ENCODE peak calls at places on chromosome 20, in nine cellular contexts. One of them, this sample, is unnamed.

GRCh38 chr20:24778585-24779031 is 170.5 kb upstream of the CST7 start:
- DNase-seq in CD8-positive, alpha-beta memory T cell: no peak
- DNase-seq in mesenchymal stem cell: no peak
- DNase-seq in K562: no peak
- DNase-seq in AG04450: no peak
- DNase-seq in cardiac muscle cell: no peak
- DNase-seq in body of pancreas: peak
- DNase-seq in transverse colon: peak
- DNase-seq in psoas muscle: peak
- DNase-seq in this sample: no peak

GRCh38 chr20:34703573-34704176 is 469 bp upstream of the TP53INP2 start:
- DNase-seq in CD8-positive, alpha-beta memory T cell: no peak
- DNase-seq in mesenchymal stem cell: peak
- DNase-seq in K562: no peak
- DNase-seq in AG04450: no peak
- DNase-seq in cardiac muscle cell: peak
- DNase-seq in body of pancreas: peak
- DNase-seq in transverse colon: peak
- DNase-seq in psoas muscle: no peak
- DNase-seq in this sample: peak

GRCh38 chr20:37356961-37357371 is 11.0 kb downstream of the SRC start:
- DNase-seq in CD8-positive, alpha-beta memory T cell: no peak
- DNase-seq in mesenchymal stem cell: no peak
- DNase-seq in K562: no peak
- DNase-seq in AG04450: no peak
- DNase-seq in cardiac muscle cell: no peak
- DNase-seq in body of pancreas: no peak
- DNase-seq in transverse colon: no peak
- DNase-seq in psoas muscle: no peak
- DNase-seq in this sample: no peak

GRCh38 chr20:53020376-53020775 is 48.2 kb downstream of the TSHZ2 start:
- DNase-seq in CD8-positive, alpha-beta memory T cell: no peak
- DNase-seq in mesenchymal stem cell: no peak
- DNase-seq in K562: no peak
- DNase-seq in AG04450: no peak
- DNase-seq in cardiac muscle cell: no peak
- DNase-seq in body of pancreas: no peak
- DNase-seq in transverse colon: no peak
- DNase-seq in psoas muscle: no peak
- DNase-seq in this sample: no peak

GRCh38 chr20:38113401-38114325 is 51.4 kb downstream of the TGM2 start:
- DNase-seq in CD8-positive, alpha-beta memory T cell: no peak
- DNase-seq in mesenchymal stem cell: no peak
- DNase-seq in K562: peak
- DNase-seq in AG04450: no peak
- DNase-seq in cardiac muscle cell: peak
- DNase-seq in body of pancreas: no peak
- DNase-seq in transverse colon: no peak
- DNase-seq in psoas muscle: no peak
- DNase-seq in this sample: no peak

GRCh38 chr20:62480318-62480717 is 4.5 kb upstream of the GATA5 start:
- DNase-seq in CD8-positive, alpha-beta memory T cell: no peak
- DNase-seq in mesenchymal stem cell: no peak
- DNase-seq in K562: no peak
- DNase-seq in AG04450: no peak
- DNase-seq in cardiac muscle cell: peak
- DNase-seq in body of pancreas: no peak
- DNase-seq in transverse colon: no peak
- DNase-seq in psoas muscle: no peak
- DNase-seq in this sample: no peak

GRCh38 chr20:56428881-56429280 is 16.8 kb downstream of the CASS4 start:
- DNase-seq in CD8-positive, alpha-beta memory T cell: no peak
- DNase-seq in mesenchymal stem cell: no peak
- DNase-seq in K562: no peak
- DNase-seq in AG04450: no peak
- DNase-seq in cardiac muscle cell: no peak
- DNase-seq in body of pancreas: no peak
- DNase-seq in transverse colon: no peak
- DNase-seq in psoas muscle: no peak
- DNase-seq in this sample: no peak

GRCh38 chr20:15091417-15092017 is 754.1 kb upstream of the FLRT3 start:
- DNase-seq in CD8-positive, alpha-beta memory T cell: no peak
- DNase-seq in mesenchymal stem cell: no peak
- DNase-seq in K562: no peak
- DNase-seq in AG04450: no peak
- DNase-seq in cardiac muscle cell: no peak
- DNase-seq in body of pancreas: no peak
- DNase-seq in transverse colon: no peak
- DNase-seq in psoas muscle: no peak
- DNase-seq in this sample: peak

GRCh38 chr20:62831361-62831788 is 14.5 kb downstream of the COL9A3 start:
- DNase-seq in CD8-positive, alpha-beta memory T cell: no peak
- DNase-seq in mesenchymal stem cell: no peak
- DNase-seq in K562: no peak
- DNase-seq in AG04450: no peak
- DNase-seq in cardiac muscle cell: no peak
- DNase-seq in body of pancreas: peak
- DNase-seq in transverse colon: peak
- DNase-seq in psoas muscle: peak
- DNase-seq in this sample: no peak

GRCh38 chr20:46491354-46491753 is 22.0 kb downstream of the ZNF334 start:
- DNase-seq in CD8-positive, alpha-beta memory T cell: no peak
- DNase-seq in mesenchymal stem cell: no peak
- DNase-seq in K562: no peak
- DNase-seq in AG04450: no peak
- DNase-seq in cardiac muscle cell: no peak
- DNase-seq in body of pancreas: no peak
- DNase-seq in transverse colon: no peak
- DNase-seq in psoas muscle: no peak
- DNase-seq in this sample: no peak

GRCh38 chr20:18174906-18175683 is 37.4 kb downstream of the KAT14 start:
- DNase-seq in CD8-positive, alpha-beta memory T cell: no peak
- DNase-seq in mesenchymal stem cell: no peak
- DNase-seq in K562: no peak
- DNase-seq in AG04450: no peak
- DNase-seq in cardiac muscle cell: no peak
- DNase-seq in body of pancreas: no peak
- DNase-seq in transverse colon: no peak
- DNase-seq in psoas muscle: no peak
- DNase-seq in this sample: no peak

GRCh38 chr20:63536241-63536977 is 767 bp downstream of the PTK6 start:
- DNase-seq in CD8-positive, alpha-beta memory T cell: no peak
- DNase-seq in mesenchymal stem cell: peak
- DNase-seq in K562: no peak
- DNase-seq in AG04450: no peak
- DNase-seq in cardiac muscle cell: peak
- DNase-seq in body of pancreas: peak
- DNase-seq in transverse colon: peak
- DNase-seq in psoas muscle: no peak
- DNase-seq in this sample: no peak

GRCh38 chr20:25045343-25045712 is 12.6 kb downstream of the ACSS1 start:
- DNase-seq in CD8-positive, alpha-beta memory T cell: no peak
- DNase-seq in mesenchymal stem cell: no peak
- DNase-seq in K562: no peak
- DNase-seq in AG04450: no peak
- DNase-seq in cardiac muscle cell: no peak
- DNase-seq in body of pancreas: no peak
- DNase-seq in transverse colon: no peak
- DNase-seq in psoas muscle: peak
- DNase-seq in this sample: no peak

GRCh38 chr20:36532822-36533221 is 8.5 kb upstream of the MYL9 start:
- DNase-seq in CD8-positive, alpha-beta memory T cell: no peak
- DNase-seq in mesenchymal stem cell: no peak
- DNase-seq in K562: no peak
- DNase-seq in AG04450: no peak
- DNase-seq in cardiac muscle cell: no peak
- DNase-seq in body of pancreas: peak
- DNase-seq in transverse colon: no peak
- DNase-seq in psoas muscle: no peak
- DNase-seq in this sample: no peak

GRCh38 chr20:47325242-47325641 is 31.3 kb downstream of the ZMYND8 start:
- DNase-seq in CD8-positive, alpha-beta memory T cell: no peak
- DNase-seq in mesenchymal stem cell: no peak
- DNase-seq in K562: no peak
- DNase-seq in AG04450: no peak
- DNase-seq in cardiac muscle cell: no peak
- DNase-seq in body of pancreas: no peak
- DNase-seq in transverse colon: no peak
- DNase-seq in psoas muscle: no peak
- DNase-seq in this sample: no peak

GRCh38 chr20:10846831-10847230 is 173.0 kb upstream of the JAG1 start:
- DNase-seq in CD8-positive, alpha-beta memory T cell: no peak
- DNase-seq in mesenchymal stem cell: no peak
- DNase-seq in K562: no peak
- DNase-seq in AG04450: no peak
- DNase-seq in cardiac muscle cell: no peak
- DNase-seq in body of pancreas: no peak
- DNase-seq in transverse colon: no peak
- DNase-seq in psoas muscle: no peak
- DNase-seq in this sample: peak

GRCh38 chr20:38131588-38132121 is 33.4 kb downstream of the TGM2 start:
- DNase-seq in CD8-positive, alpha-beta memory T cell: no peak
- DNase-seq in mesenchymal stem cell: peak
- DNase-seq in K562: no peak
- DNase-seq in AG04450: no peak
- DNase-seq in cardiac muscle cell: no peak
- DNase-seq in body of pancreas: no peak
- DNase-seq in transverse colon: no peak
- DNase-seq in psoas muscle: no peak
- DNase-seq in this sample: no peak

GRCh38 chr20:8155229-8155628 is 23.2 kb downstream of the PLCB1 start:
- DNase-seq in CD8-positive, alpha-beta memory T cell: no peak
- DNase-seq in mesenchymal stem cell: no peak
- DNase-seq in K562: no peak
- DNase-seq in AG04450: no peak
- DNase-seq in cardiac muscle cell: no peak
- DNase-seq in body of pancreas: no peak
- DNase-seq in transverse colon: no peak
- DNase-seq in psoas muscle: no peak
- DNase-seq in this sample: no peak

GRCh38 chr20:54025166-54025835 is 45.1 kb downstream of the BCAS1 start:
- DNase-seq in CD8-positive, alpha-beta memory T cell: no peak
- DNase-seq in mesenchymal stem cell: no peak
- DNase-seq in K562: no peak
- DNase-seq in AG04450: no peak
- DNase-seq in cardiac muscle cell: peak
- DNase-seq in body of pancreas: no peak
- DNase-seq in transverse colon: no peak
- DNase-seq in psoas muscle: no peak
- DNase-seq in this sample: no peak

GRCh38 chr20:38112943-38113294 is 52.2 kb downstream of the TGM2 start:
- DNase-seq in CD8-positive, alpha-beta memory T cell: no peak
- DNase-seq in mesenchymal stem cell: no peak
- DNase-seq in K562: no peak
- DNase-seq in AG04450: no peak
- DNase-seq in cardiac muscle cell: no peak
- DNase-seq in body of pancreas: no peak
- DNase-seq in transverse colon: no peak
- DNase-seq in psoas muscle: no peak
- DNase-seq in this sample: no peak

GRCh38 chr20:10219452-10219791 is 792 bp downstream of the SNAP25 start:
- DNase-seq in CD8-positive, alpha-beta memory T cell: peak
- DNase-seq in mesenchymal stem cell: peak
- DNase-seq in K562: peak
- DNase-seq in AG04450: no peak
- DNase-seq in cardiac muscle cell: peak
- DNase-seq in body of pancreas: peak
- DNase-seq in transverse colon: peak
- DNase-seq in psoas muscle: peak
- DNase-seq in this sample: peak

GRCh38 chr20:13545755-13546154 is 93.0 kb downstream of the TASP1 start:
- DNase-seq in CD8-positive, alpha-beta memory T cell: no peak
- DNase-seq in mesenchymal stem cell: no peak
- DNase-seq in K562: no peak
- DNase-seq in AG04450: no peak
- DNase-seq in cardiac muscle cell: peak
- DNase-seq in body of pancreas: no peak
- DNase-seq in transverse colon: no peak
- DNase-seq in psoas muscle: no peak
- DNase-seq in this sample: peak

GRCh38 chr20:62969939-62970306 is 17.4 kb downstream of the SLC17A9 start:
- DNase-seq in CD8-positive, alpha-beta memory T cell: no peak
- DNase-seq in mesenchymal stem cell: no peak
- DNase-seq in K562: no peak
- DNase-seq in AG04450: no peak
- DNase-seq in cardiac muscle cell: no peak
- DNase-seq in body of pancreas: no peak
- DNase-seq in transverse colon: no peak
- DNase-seq in psoas muscle: no peak
- DNase-seq in this sample: no peak

GRCh38 chr20:50867805-50868204 is 63.4 kb downstream of the ADNP start:
- DNase-seq in CD8-positive, alpha-beta memory T cell: no peak
- DNase-seq in mesenchymal stem cell: no peak
- DNase-seq in K562: no peak
- DNase-seq in AG04450: no peak
- DNase-seq in cardiac muscle cell: no peak
- DNase-seq in body of pancreas: no peak
- DNase-seq in transverse colon: no peak
- DNase-seq in psoas muscle: no peak
- DNase-seq in this sample: no peak
- H3K4me3 ChIP-seq in CD8-positive, alpha-beta memory T cell: no peak
- H3K4me3 ChIP-seq in mesenchymal stem cell: no peak
- H3K4me3 ChIP-seq in K562: no peak
- H3K4me3 ChIP-seq in AG04450: no peak
- H3K4me3 ChIP-seq in cardiac muscle cell: no peak
- H3K4me3 ChIP-seq in body of pancreas: no peak
- H3K4me3 ChIP-seq in transverse colon: no peak
- H3K4me3 ChIP-seq in psoas muscle: no peak
- H3K4me3 ChIP-seq in this sample: no peak

GRCh38 chr20:19211661-19212523 is 550 bp upstream of the SLC24A3 start:
- DNase-seq in CD8-positive, alpha-beta memory T cell: no peak
- DNase-seq in mesenchymal stem cell: no peak
- DNase-seq in K562: no peak
- DNase-seq in AG04450: no peak
- DNase-seq in cardiac muscle cell: peak
- DNase-seq in body of pancreas: peak
- DNase-seq in transverse colon: peak
- DNase-seq in psoas muscle: peak
- DNase-seq in this sample: peak
- H3K4me3 ChIP-seq in CD8-positive, alpha-beta memory T cell: no peak
- H3K4me3 ChIP-seq in mesenchymal stem cell: peak
- H3K4me3 ChIP-seq in K562: no peak
- H3K4me3 ChIP-seq in AG04450: no peak
- H3K4me3 ChIP-seq in cardiac muscle cell: peak
- H3K4me3 ChIP-seq in body of pancreas: no peak
- H3K4me3 ChIP-seq in transverse colon: peak
- H3K4me3 ChIP-seq in psoas muscle: peak
- H3K4me3 ChIP-seq in this sample: peak

GRCh38 chr20:31774408-31774807 is 35.3 kb downstream of the TPX2 start:
- DNase-seq in CD8-positive, alpha-beta memory T cell: no peak
- DNase-seq in mesenchymal stem cell: no peak
- DNase-seq in K562: no peak
- DNase-seq in AG04450: no peak
- DNase-seq in cardiac muscle cell: no peak
- DNase-seq in body of pancreas: no peak
- DNase-seq in transverse colon: no peak
- DNase-seq in psoas muscle: no peak
- DNase-seq in this sample: no peak
- H3K4me3 ChIP-seq in CD8-positive, alpha-beta memory T cell: no peak
- H3K4me3 ChIP-seq in mesenchymal stem cell: no peak
- H3K4me3 ChIP-seq in K562: no peak
- H3K4me3 ChIP-seq in AG04450: no peak
- H3K4me3 ChIP-seq in cardiac muscle cell: no peak
- H3K4me3 ChIP-seq in body of pancreas: no peak
- H3K4me3 ChIP-seq in transverse colon: no peak
- H3K4me3 ChIP-seq in psoas muscle: no peak
- H3K4me3 ChIP-seq in this sample: no peak

GRCh38 chr20:44990425-44990824 is 24.1 kb downstream of the STK4 start:
- DNase-seq in CD8-positive, alpha-beta memory T cell: no peak
- DNase-seq in mesenchymal stem cell: peak
- DNase-seq in K562: peak
- DNase-seq in AG04450: no peak
- DNase-seq in cardiac muscle cell: peak
- DNase-seq in body of pancreas: no peak
- DNase-seq in transverse colon: no peak
- DNase-seq in psoas muscle: no peak
- DNase-seq in this sample: peak
- H3K4me3 ChIP-seq in CD8-positive, alpha-beta memory T cell: peak
- H3K4me3 ChIP-seq in mesenchymal stem cell: no peak
- H3K4me3 ChIP-seq in K562: no peak
- H3K4me3 ChIP-seq in AG04450: no peak
- H3K4me3 ChIP-seq in cardiac muscle cell: no peak
- H3K4me3 ChIP-seq in body of pancreas: no peak
- H3K4me3 ChIP-seq in transverse colon: no peak
- H3K4me3 ChIP-seq in psoas muscle: peak
- H3K4me3 ChIP-seq in this sample: peak

This sample was measured in adipocyte.